ENCODE peak calls at places on chromosomes 6 and 20, in eight cellular contexts. B is fibroblast of lung, V is IMR-90, M is breast epithelium, Y is hepatocyte, N is HepG2, A is left ventricle myocardium inferior, D is ovary. Z is an unnamed sample.

GRCh38 chr6:2760882-2761842 is 4.0 kb upstream of the WRNIP1 start:
- DNase-seq in B (no peak), V (no peak), M (no peak), Y (no peak), N (no peak), A (no peak), D (no peak), Z (peak; percentile 55)

GRCh38 chr20:56592211-56592610 is 36.9 kb upstream of the TFAP2C start:
- DNase-seq in B (no peak), V (no peak), M (no peak), Y (no peak), N (no peak), A (no peak), D (no peak), Z (no peak)

GRCh38 chr20:11919571-11919970 is 1.9 kb downstream of the BTBD3 start:
- DNase-seq in B (no peak), V (no peak), M (no peak), Y (no peak), N (no peak), A (no peak), D (no peak), Z (no peak)

GRCh38 chr6:154984146-154984545 is 11.0 kb upstream of the TIAM2 start:
- DNase-seq in B (peak; percentile 29), V (peak; percentile 45), M (no peak), Y (no peak), N (no peak), A (no peak), D (no peak), Z (no peak)

GRCh38 chr6:163814494-163815364 is 400.2 kb downstream of the QKI start:
- DNase-seq in B (peak; percentile 97), V (peak; percentile 88), M (no peak), Y (peak; percentile 13), N (no peak), A (no peak), D (no peak), Z (peak; percentile 81)

GRCh38 chr20:38135641-38136420 is 29.2 kb downstream of the TGM2 start:
- DNase-seq in B (no peak), V (no peak), M (no peak), Y (no peak), N (no peak), A (no peak), D (peak; percentile 31), Z (no peak)

GRCh38 chr6:95973976-95974375 is 41.8 kb upstream of the FUT9 start:
- DNase-seq in B (no peak), V (no peak), M (no peak), Y (no peak), N (no peak), A (no peak), D (no peak), Z (no peak)

GRCh38 chr6:22308939-22309338 is 12.1 kb upstream of the PRL start:
- DNase-seq in B (no peak), V (no peak), M (no peak), Y (no peak), N (no peak), A (no peak), D (no peak), Z (no peak)

GRCh38 chr6:5999688-6000608 is 6.8 kb downstream of the NRN1 start:
- DNase-seq in B (no peak), V (no peak), M (no peak), Y (no peak), N (no peak), A (no peak), D (no peak), Z (no peak)

GRCh38 chr20:57566399-57566798 is 5.5 kb downstream of the PCK1 start:
- DNase-seq in B (no peak), V (no peak), M (no peak), Y (no peak), N (no peak), A (no peak), D (no peak), Z (no peak)

GRCh38 chr6:156638581-156638980 is 138.6 kb upstream of the ARID1B start:
- DNase-seq in B (no peak), V (no peak), M (no peak), Y (no peak), N (no peak), A (no peak), D (no peak), Z (no peak)

GRCh38 chr6:157861814-157862213 is 38.8 kb downstream of the SNX9 start:
- DNase-seq in B (peak; percentile 64), V (peak; percentile 71), M (no peak), Y (no peak), N (no peak), A (no peak), D (no peak), Z (no peak)

GRCh38 chr6:15911753-15912504 is 217.0 kb upstream of the MYLIP start:
- DNase-seq in B (no peak), V (no peak), M (no peak), Y (no peak), N (no peak), A (no peak), D (no peak), Z (no peak)

GRCh38 chr6:151763303-151763702 is 44.2 kb upstream of the ESR1 start:
- DNase-seq in B (peak; percentile 28), V (peak; percentile 21), M (no peak), Y (no peak), N (peak; percentile 15), A (no peak), D (no peak), Z (peak; percentile 75)

GRCh38 chr6:76706086-76706485 is 633.6 kb upstream of the IMPG1 start:
- DNase-seq in B (no peak), V (no peak), M (no peak), Y (no peak), N (no peak), A (no peak), D (no peak), Z (no peak)

GRCh38 chr6:84618046-84618752 is 146.2 kb downstream of the TBX18 start:
- DNase-seq in B (peak; percentile 92), V (peak; percentile 90), M (no peak), Y (no peak), N (no peak), A (no peak), D (no peak), Z (peak; percentile 52)

GRCh38 chr20:33909331-33909921 is 84.3 kb upstream of the RALY start:
- DNase-seq in B (peak; percentile 99), V (peak; percentile 96), M (no peak), Y (peak; percentile 21), N (peak; percentile 99), A (no peak), D (no peak), Z (peak; percentile 61)

GRCh38 chr6:15065603-15066002 is 180.3 kb upstream of the JARID2 start:
- DNase-seq in B (peak; percentile 69), V (peak; percentile 85), M (no peak), Y (peak; percentile 19), N (no peak), A (no peak), D (no peak), Z (peak; percentile 23)

DNA sequence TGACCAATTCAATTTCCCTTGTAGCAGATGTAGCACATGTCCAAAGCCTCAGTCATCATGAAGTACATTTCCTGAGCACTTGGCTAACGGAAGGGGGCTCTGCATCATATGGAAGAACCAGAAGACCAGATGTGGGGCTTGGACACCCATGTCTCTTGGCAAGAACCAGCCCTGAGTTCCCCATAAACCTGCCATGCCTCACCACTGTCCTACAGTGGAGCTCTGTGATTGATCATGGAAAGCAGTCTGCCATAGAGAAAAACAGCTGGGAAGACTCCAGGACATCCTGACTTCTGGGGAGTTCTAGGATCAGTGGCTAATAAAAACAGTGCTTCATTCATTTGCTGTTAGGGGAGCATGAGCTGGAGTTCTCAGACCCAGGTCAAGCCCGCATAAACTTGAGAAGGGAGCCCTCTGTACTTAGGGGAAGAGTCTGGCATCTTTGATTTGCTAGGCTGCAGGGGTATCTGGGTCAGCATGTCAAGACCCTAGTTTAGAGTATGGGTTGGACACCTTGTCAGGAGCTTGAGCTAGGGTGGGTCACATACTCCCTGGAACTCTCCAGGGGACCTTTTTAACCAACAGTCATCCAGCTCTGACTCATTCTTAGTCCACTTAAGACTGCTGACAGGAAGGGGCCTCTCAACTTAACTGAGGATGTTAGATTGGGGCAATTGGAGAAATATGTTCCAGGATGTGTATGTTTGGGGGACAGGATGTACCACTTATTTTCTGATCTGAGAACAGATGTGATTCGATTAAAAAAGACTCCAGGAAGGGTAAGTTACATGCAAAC is 26.3 kb upstream of the TRAM2 start:
- DNase-seq in B (peak; percentile 79), V (peak; percentile 83), M (no peak), Y (peak; percentile 51), N (no peak), A (no peak), D (no peak), Z (no peak)
- TF ChIP-seq CTCF in B (no peak), V (no peak), M (no peak), Y (no peak), N (no peak), A (no peak), D (no peak), Z (no peak)

GRCh38 chr6:56517155-56517745 is 125.4 kb downstream of the DST start:
- DNase-seq in B (peak; percentile 32), V (peak; percentile 84), M (no peak), Y (no peak), N (no peak), A (no peak), D (no peak), Z (no peak)
- H3K27ac ChIP-seq in B (peak overlapping the region; percentile 7), V (no peak overlapping the region), M (no peak overlapping the region), Y (peak overlapping the region; percentile 42), N (no peak overlapping the region), A (peak overlapping the region; percentile 84), D (no peak overlapping the region), Z (no peak overlapping the region)

DNA sequence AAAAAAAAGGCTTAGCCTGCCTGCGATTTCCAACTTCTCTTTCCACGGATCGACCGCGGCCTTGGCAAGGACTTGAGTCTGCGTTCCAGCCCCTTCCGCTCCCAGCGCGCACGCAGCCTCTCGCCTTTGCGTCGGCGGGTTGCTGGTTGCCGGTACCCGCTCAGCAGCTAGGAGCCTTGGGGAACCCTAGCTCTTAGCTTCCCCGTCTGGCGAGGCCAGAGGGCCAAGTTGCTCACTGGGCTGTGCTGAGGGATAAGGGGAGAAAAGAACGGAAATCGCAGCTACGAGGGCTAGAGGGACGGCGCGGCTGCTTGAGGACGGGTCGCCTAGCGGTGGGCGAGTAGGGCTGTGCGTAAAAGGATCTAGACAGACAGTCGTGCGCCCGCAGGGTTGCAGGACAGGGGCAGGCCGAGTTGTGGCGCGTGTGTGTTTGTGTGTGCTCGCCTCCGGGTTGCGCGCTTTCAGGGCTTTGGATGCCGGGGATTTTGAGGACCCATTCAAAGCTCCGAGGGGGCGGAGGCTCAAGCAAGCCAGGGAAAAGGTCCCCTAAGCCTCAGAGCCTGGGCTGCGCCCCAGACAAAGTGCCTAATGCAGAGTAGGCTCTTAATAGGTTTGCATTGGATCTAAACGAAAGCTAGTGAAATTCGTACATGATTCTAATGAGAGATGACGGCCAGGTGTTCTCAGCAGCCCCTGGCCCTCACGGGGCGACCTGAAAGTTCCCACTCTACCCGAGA is 40.5 kb upstream of the OSTM1 start:
- DNase-seq in B (peak; percentile 82), V (peak; percentile 55), M (no peak), Y (peak; percentile 62), N (no peak), A (peak; percentile 64), D (peak; percentile 76), Z (no peak)
- TF ChIP-seq CTCF in B (no peak), V (no peak), M (no peak), Y (no peak), N (no peak), A (no peak), D (no peak), Z (no peak)

GRCh38 chr6:88445188-88445958 is 279.2 kb upstream of the CNR1 start:
- DNase-seq in B (no peak), V (no peak), M (no peak), Y (no peak), N (no peak), A (no peak), D (no peak), Z (no peak)

GRCh38 chr6:88455317-88455716 is 289.2 kb upstream of the CNR1 start:
- DNase-seq in B (no peak), V (no peak), M (no peak), Y (no peak), N (no peak), A (peak; percentile 24), D (no peak), Z (no peak)

GRCh38 chr6:88449770-88450169 is 283.6 kb upstream of the CNR1 start:
- DNase-seq in B (no peak), V (no peak), M (no peak), Y (no peak), N (no peak), A (no peak), D (no peak), Z (no peak)
- H3K27ac ChIP-seq in B (no peak overlapping the region), V (no peak overlapping the region), M (no peak overlapping the region), Y (no peak overlapping the region), N (no peak overlapping the region), A (no peak overlapping the region), D (no peak overlapping the region), Z (no peak overlapping the region)